ENCODE peak calls at places on chromosomes 3 and 15, in ten cellular contexts. N, V, P, M, O, K, U, D, I and Q are unnamed samples.

GRCh38 chr3:131794766-131795381 is 239.9 kb downstream of the CPNE4 start:
- DNase-seq in K (peak; percentile 38), V (no peak), U (peak; percentile 22), D (peak; percentile 24), P (peak; percentile 51), O (peak; percentile 80), I (peak; percentile 37), M (peak; percentile 79), N (no peak), Q (peak; percentile 41)

GRCh38 chr3:169659858-169660614 is 3.5 kb downstream of the MECOM start:
- DNase-seq in M (peak; percentile 66), D (no peak), N (no peak), U (no peak), O (no peak), P (peak; percentile 12), V (no peak), K (peak; percentile 51), I (no peak), Q (no peak)

GRCh38 chr3:41418961-41419691 is 219.8 kb downstream of the CTNNB1 start:
- DNase-seq in D (peak; percentile 15), V (no peak), P (no peak), K (no peak), I (no peak), O (no peak), M (peak; percentile 63), N (no peak), U (peak; percentile 5), Q (no peak)

GRCh38 chr15:67595572-67595971 is 53.1 kb downstream of the MAP2K5 start:
- DNase-seq in O (no peak), P (no peak), V (no peak), N (no peak), U (no peak), I (no peak), M (no peak), D (no peak), K (no peak), Q (no peak)

GRCh38 chr3:184415229-184415517 is 35.3 kb downstream of the CHRD start:
- DNase-seq in D (peak; percentile 15), V (no peak), K (no peak), N (no peak), P (no peak), U (no peak), O (no peak), I (no peak), M (no peak), Q (no peak)

GRCh38 chr3:24520941-24521305 is 26.3 kb upstream of the THRB start:
- DNase-seq in K (no peak), N (no peak), P (no peak), D (peak; percentile 16), I (no peak), U (no peak), M (no peak), O (no peak), V (no peak), Q (no peak)

GRCh38 chr15:89514596-89515406 is 18.4 kb upstream of the RHCG start:
- DNase-seq in K (no peak), O (no peak), M (no peak), P (no peak), I (no peak), U (no peak), V (no peak), N (no peak), D (no peak), Q (no peak)

GRCh38 chr3:14796403-14797077 is 22.2 kb upstream of the FGD5 start:
- DNase-seq in I (no peak), O (no peak), U (no peak), P (no peak), D (no peak), K (no peak), V (peak; percentile 40), M (peak; percentile 36), N (no peak), Q (no peak)

GRCh38 chr3:157465741-157466140 is 29.1 kb downstream of the PTX3 start:
- DNase-seq in K (no peak), V (no peak), M (no peak), U (no peak), I (no peak), O (no peak), D (no peak), P (no peak), N (no peak), Q (no peak)

GRCh38 chr3:170867143-170867542 is 2.9 kb downstream of the RPL22L1 start:
- DNase-seq in V (no peak), I (no peak), D (no peak), U (no peak), O (no peak), K (no peak), P (no peak), N (no peak), M (no peak), Q (peak; percentile 82)

GRCh38 chr15:41788262-41788661 is 14.0 kb downstream of the MAPKBP1 start:
- DNase-seq in D (no peak), I (no peak), U (no peak), O (no peak), P (no peak), K (no peak), N (no peak), V (no peak), M (no peak), Q (no peak)

GRCh38 chr3:42080452-42080872 is 10.7 kb upstream of the TRAK1 start:
- DNase-seq in I (no peak), N (no peak), O (peak; percentile 75), P (no peak), K (no peak), M (peak; percentile 70), U (peak; percentile 13), D (peak; percentile 83), V (peak; percentile 85), Q (no peak)

GRCh38 chr3:66037330-66037985 is 1.3 kb downstream of the MAGI1 start:
- DNase-seq in P (no peak), K (peak; percentile 67), V (peak; percentile 71), D (peak; percentile 68), U (no peak), N (peak; percentile 28), M (peak; percentile 88), O (peak; percentile 78), I (peak; percentile 50), Q (no peak)

GRCh38 chr3:154775821-154776548 is 304.1 kb upstream of the MME start:
- DNase-seq in V (no peak), N (no peak), O (no peak), M (peak; percentile 63), K (no peak), I (no peak), P (no peak), D (no peak), U (no peak), Q (no peak)

GRCh38 chr3:121660356-121661171 is at the start of gene HCLS1:
- DNase-seq in M (no peak), I (peak; percentile 55), V (peak; percentile 76), O (peak; percentile 68), K (no peak), N (peak; percentile 25), P (no peak), D (no peak), U (peak; percentile 86), Q (peak; percentile 89)

GRCh38 chr3:140164922-140165590 is 230.1 kb downstream of the CLSTN2 start:
- DNase-seq in V (no peak), D (no peak), N (no peak), K (no peak), U (no peak), O (peak; percentile 31), P (no peak), I (no peak), M (no peak), Q (no peak)

GRCh38 chr3:129045675-129046036 is 14.9 kb upstream of the GP9 start:
- DNase-seq in M (peak; percentile 58), P (no peak), D (no peak), N (peak; percentile 57), V (peak; percentile 65), O (no peak), U (peak; percentile 34), K (no peak), I (no peak), Q (no peak)

GRCh38 chr15:75646944-75647364 is 758 bp upstream of the SNX33 start:
- DNase-seq in D (no peak), K (peak; percentile 63), O (no peak), U (no peak), M (peak; percentile 69), P (no peak), N (no peak), V (peak; percentile 81), I (no peak), Q (no peak)

GRCh38 chr15:98872777-98873176 is 134.8 kb downstream of the PGPEP1L start:
- DNase-seq in M (no peak), P (no peak), K (no peak), U (no peak), V (no peak), D (no peak), I (no peak), O (peak; percentile 50), N (no peak), Q (no peak)
- H3K4me3 ChIP-seq in M (no peak overlapping the region), P (no peak overlapping the region), K (no peak overlapping the region), U (no peak overlapping the region), V (no peak overlapping the region), D (no peak overlapping the region), I (no peak overlapping the region), O (no peak overlapping the region), N (no peak overlapping the region), Q (no peak overlapping the region)

GRCh38 chr3:134333522-134334181 is 40.6 kb downstream of the AMOTL2 start:
- DNase-seq in K (peak; percentile 8), N (no peak), M (peak; percentile 91), I (no peak), D (peak; percentile 45), O (peak; percentile 90), U (no peak), P (peak; percentile 72), V (peak; percentile 70), Q (no peak)
- H3K4me1 ChIP-seq in K (peaks cover 42% of the 10 kb centered on the region), N (peaks cover 16% of the 10 kb centered on the region), M (peaks cover 41% of the 10 kb centered on the region), I (peaks cover 14% of the 10 kb centered on the region), D (peaks cover 85% of the 10 kb centered on the region), O (peaks cover 93% of the 10 kb centered on the region), U (no peaks in the 10 kb centered on the region), P (peaks cover 26% of the 10 kb centered on the region), V (peaks cover 80% of the 10 kb centered on the region), Q (no peaks in the 10 kb centered on the region)

DNA sequence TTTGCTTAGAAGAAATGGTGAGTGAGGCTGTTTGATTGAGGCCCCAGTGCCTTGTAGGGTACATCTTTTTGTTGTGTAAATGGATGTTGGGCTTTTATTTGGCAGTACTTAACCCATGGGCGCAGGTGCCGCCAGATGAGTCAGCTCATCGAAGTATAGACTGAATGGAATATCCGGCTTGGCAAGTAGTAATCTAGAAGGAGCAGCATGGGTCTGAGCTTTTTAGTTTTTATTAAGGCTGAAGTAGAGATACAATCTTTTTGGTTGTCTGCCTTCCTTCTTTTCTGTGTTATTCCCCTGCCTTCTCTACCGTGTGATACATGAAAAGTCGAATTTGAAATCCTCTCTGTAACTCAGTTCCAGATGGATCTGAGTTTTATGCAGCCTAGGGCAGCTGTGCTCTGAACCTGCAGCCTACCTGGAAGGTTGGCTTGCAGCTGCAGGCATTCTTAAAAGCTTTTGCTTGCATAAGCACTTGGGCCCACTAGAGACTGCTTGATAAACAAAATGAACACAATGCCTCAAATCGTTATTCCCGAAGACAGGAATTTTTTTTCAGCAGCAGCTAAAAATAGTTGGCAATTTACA is 177.6 kb upstream of the CGNL1 start:
- DNase-seq in O (no peak), D (no peak), U (no peak), V (no peak), I (no peak), M (peak; percentile 76), K (no peak), N (no peak), P (no peak), Q (no peak)
- H3K4me3 ChIP-seq in O (no peak overlapping the region), D (no peak overlapping the region), U (no peak overlapping the region), V (no peak overlapping the region), I (no peak overlapping the region), M (no peak overlapping the region), K (no peak overlapping the region), N (no peak overlapping the region), P (no peak overlapping the region), Q (no peak overlapping the region)

GRCh38 chr3:126992216-126992615 is 9.3 kb downstream of the PLXNA1 start:
- DNase-seq in O (no peak), U (no peak), M (no peak), V (no peak), P (no peak), I (no peak), K (no peak), D (no peak), N (no peak), Q (no peak)
- H3K4me1 ChIP-seq in O (peaks cover 20% of the 10 kb centered on the region), U (no peaks in the 10 kb centered on the region), M (no peaks in the 10 kb centered on the region), V (peaks cover 17% of the 10 kb centered on the region), P (no peaks in the 10 kb centered on the region), I (peaks cover 8% of the 10 kb centered on the region), K (peaks cover 12% of the 10 kb centered on the region), D (no peaks in the 10 kb centered on the region), N (peaks cover 30% of the 10 kb centered on the region), Q (no peaks in the 10 kb centered on the region)